ENCODE peak calls at places on chromosome 5, in five cellular contexts. M is lung, C is uterus, Y is hepatocyte, A is IMR-90. P is an unnamed sample.
A peak's percentile ranks its signal among the peaks of the same experiment; 100 is the strongest.

GRCh38 chr5:160520609-160521391 is 99.1 kb downstream of the PTTG1 start:
- DNase-seq in Y (no peak), M (no peak), C (no peak), A (no peak), P (no peak)

GRCh38 chr5:171644536-171644935 is 141.1 kb upstream of the SMIM23 start:
- DNase-seq in C (no peak), Y (peak; percentile 30), M (no peak), A (peak; percentile 17), P (no peak)

GRCh38 chr5:126339215-126339805 is 83.9 kb upstream of the GRAMD2B start:
- DNase-seq in M (peak; percentile 60), Y (peak; percentile 85), A (peak; percentile 75), C (peak; percentile 70), P (peak; percentile 30)

GRCh38 chr5:143309661-143310431 is 93.6 kb downstream of the NR3C1 start:
- DNase-seq in C (no peak), A (peak; percentile 77), Y (no peak), M (no peak), P (no peak)

GRCh38 chr5:68555891-68556689 is 340.5 kb downstream of the PIK3R1 start:
- DNase-seq in A (no peak), Y (no peak), M (no peak), C (no peak), P (no peak)

GRCh38 chr5:174825587-174825986 is 101.2 kb downstream of the MSX2 start:
- DNase-seq in C (no peak), A (peak; percentile 11), Y (no peak), M (no peak), P (no peak)

GRCh38 chr5:160547872-160548271 is 126.2 kb downstream of the PTTG1 start:
- DNase-seq in C (no peak), Y (no peak), A (no peak), M (no peak), P (no peak)

GRCh38 chr5:16489322-16489791 is 23.8 kb upstream of the ZNF622 start:
- DNase-seq in M (no peak), C (no peak), A (peak; percentile 64), Y (peak; percentile 70), P (peak; percentile 18)

GRCh38 chr5:124952079-124952478 is 205.6 kb upstream of the ZNF608 start:
- DNase-seq in A (peak; percentile 38), M (no peak), Y (no peak), C (no peak), P (no peak)

GRCh38 chr5:175325681-175326080 is 118.3 kb downstream of the DRD1 start:
- DNase-seq in M (no peak), A (peak; percentile 65), C (no peak), Y (no peak), P (peak; percentile 20)

GRCh38 chr5:157494178-157494830 is 34.3 kb downstream of the NIPAL4 start:
- DNase-seq in M (no peak), A (no peak), C (no peak), Y (no peak), P (no peak)

GRCh38 chr5:168291281-168291960 is at the start of gene WWC1:
- DNase-seq in C (no peak), Y (peak; percentile 94), A (peak; percentile 26), M (peak; percentile 86), P (no peak)

GRCh38 chr5:3597002-3597726 is 1.5 kb downstream of the IRX1 start:
- DNase-seq in M (no peak), C (no peak), A (no peak), Y (no peak), P (no peak)

GRCh38 chr5:77852068-77852513 is 76.0 kb upstream of the TBCA start:
- DNase-seq in M (no peak), A (no peak), Y (no peak), C (no peak), P (no peak)

DNA sequence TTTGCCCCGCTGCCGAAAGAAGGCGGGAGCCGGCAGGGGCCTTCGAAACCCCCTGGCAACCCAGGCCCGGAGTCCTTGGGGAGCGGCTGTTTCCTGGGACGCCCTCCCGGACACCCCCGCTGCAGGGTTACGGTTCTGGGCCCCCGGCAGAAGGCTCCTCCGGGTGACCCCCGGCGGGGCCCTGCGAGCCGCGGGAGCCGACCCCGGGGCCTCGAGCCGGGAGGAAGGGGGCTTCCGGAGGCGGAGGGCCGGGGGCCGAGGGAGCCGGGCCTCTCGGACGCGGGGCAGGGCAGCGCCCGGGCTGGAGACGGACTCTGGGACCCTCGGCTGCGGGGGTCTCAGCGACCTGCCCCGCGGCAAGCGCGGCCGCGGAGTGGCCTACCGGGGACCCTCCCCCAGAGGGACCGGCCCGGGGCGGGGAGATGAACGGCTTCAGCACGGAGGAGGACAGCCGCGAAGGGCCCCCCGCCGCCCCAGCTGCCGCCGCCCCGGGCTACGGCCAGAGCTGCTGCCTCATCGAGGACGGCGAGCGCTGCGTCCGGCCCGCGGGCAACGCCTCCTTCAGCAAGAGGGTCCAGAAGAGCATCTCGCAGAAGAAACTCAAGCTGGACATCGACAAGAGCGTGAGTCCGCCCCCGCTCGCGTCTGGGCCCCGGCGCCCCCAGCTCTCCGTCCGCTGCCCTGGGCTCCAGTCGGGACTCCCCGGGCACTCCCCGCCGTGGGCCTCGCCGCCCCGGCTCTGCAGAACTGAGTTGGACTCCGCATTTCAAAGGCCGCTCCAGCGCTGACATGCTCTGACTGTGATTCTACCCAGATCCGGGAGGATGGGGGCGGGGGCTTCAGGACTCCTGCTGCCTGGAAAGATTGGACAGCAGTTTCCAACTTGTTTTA is 631 bp downstream of the SAP30L start:
- DNase-seq in Y (peak; percentile 85), A (peak; percentile 66), C (peak; percentile 48), M (peak; percentile 52), P (no peak)
- H3K27ac ChIP-seq in Y (peak overlapping the region; percentile 80), A (peak overlapping the region; percentile 26), C (peak overlapping the region; percentile 83), M (peak overlapping the region; percentile 95), P (peak overlapping the region; percentile 31)

DNA sequence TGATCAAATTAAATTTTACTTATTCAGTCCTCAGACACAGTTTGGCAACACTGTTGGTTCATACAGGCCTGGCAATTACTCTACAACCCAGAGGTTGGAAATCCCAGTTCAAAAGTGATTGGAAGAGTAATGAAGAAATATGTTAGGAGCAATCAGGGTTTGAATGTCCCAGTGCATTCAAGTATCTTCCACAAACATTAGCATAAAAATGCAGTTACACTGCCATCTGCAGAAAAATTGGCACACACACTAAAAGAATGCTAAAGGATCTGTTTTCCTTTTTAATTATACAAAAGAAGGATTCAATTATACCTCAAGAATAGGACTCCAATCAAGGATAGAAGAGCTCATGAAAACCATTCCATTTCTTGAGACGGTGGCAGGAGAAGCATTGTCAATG is 130.2 kb downstream of the DNAH5 start:
- DNase-seq in Y (no peak), C (no peak), A (peak; percentile 20), M (no peak), P (no peak)
- TF ChIP-seq CTCF in Y (peak; percentile 27), C (no peak), A (peak; percentile 47), M (no peak), P (peak; percentile 34)

GRCh38 chr5:140875085-140876065 is at the start of gene PCDHA12:
- DNase-seq in A (no peak), C (no peak), Y (peak; percentile 80), M (no peak), P (no peak)
- H3K4me3 ChIP-seq in A (no peak within 1 kb of the TSS), C (no peak within 1 kb of the TSS), Y (peak within 1 kb of the TSS; percentile 63), M (no peak within 1 kb of the TSS), P (no peak within 1 kb of the TSS)

GRCh38 chr5:1131191-1131621 is 19.3 kb upstream of the SLC12A7 start:
- DNase-seq in A (no peak), Y (no peak), M (no peak), C (no peak), P (no peak)
- H3K27ac ChIP-seq in A (no peak overlapping the region), Y (peak overlapping the region; percentile 67), M (no peak overlapping the region), C (no peak overlapping the region), P (no peak overlapping the region)

DNA sequence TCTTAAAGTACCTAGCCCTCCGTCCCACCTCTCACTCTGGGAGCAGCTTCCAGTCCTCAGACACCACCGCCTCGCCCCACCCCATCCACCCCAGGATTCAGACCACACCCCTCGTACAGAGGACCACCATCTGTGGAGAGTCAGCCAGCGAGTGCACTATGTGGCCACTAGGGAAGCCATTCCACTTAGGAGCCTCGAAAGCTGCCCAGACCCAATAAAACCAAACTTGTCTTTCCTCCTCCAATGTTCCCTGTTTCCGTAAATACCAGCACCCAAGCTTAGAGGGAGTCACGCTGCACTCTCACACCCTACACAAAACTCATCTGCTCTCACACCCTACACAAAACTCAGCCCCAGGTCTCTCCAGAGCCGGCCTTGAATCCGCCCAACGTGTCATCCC is 1.9 kb downstream of the GCNT4 start:
- DNase-seq in C (no peak), Y (peak; percentile 35), M (no peak), A (no peak), P (no peak)
- TF ChIP-seq CTCF in C (no peak), Y (peak; percentile 18), M (no peak), A (peak; percentile 34), P (peak; percentile 31)

GRCh38 chr5:177405312-177405711 is 4.1 kb downstream of the F12 start:
- DNase-seq in A (no peak), C (no peak), M (no peak), Y (no peak), P (no peak)

GRCh38 chr5:177404641-177405134 is 4.2 kb upstream of the PFN3 start:
- DNase-seq in Y (no peak), C (no peak), A (no peak), M (no peak), P (no peak)

GRCh38 chr5:177402271-177403043 is 2.0 kb upstream of the PFN3 start:
- DNase-seq in M (peak; percentile 72), Y (peak; percentile 89), C (no peak), A (peak; percentile 54), P (no peak)

GRCh38 chr5:177403194-177403825 is 2.8 kb upstream of the PFN3 start:
- DNase-seq in A (peak; percentile 12), C (no peak), Y (peak; percentile 43), M (no peak), P (no peak)

GRCh38 chr5:177403826-177404640 is 3.6 kb upstream of the PFN3 start:
- DNase-seq in C (peak; percentile 80), A (peak; percentile 75), Y (peak; percentile 93), M (peak; percentile 86), P (peak; percentile 49)
- H3K4me3 ChIP-seq in C (peak overlapping the region; percentile 38), A (peak overlapping the region; percentile 57), Y (peak overlapping the region; percentile 66), M (peak overlapping the region; percentile 26), P (peak overlapping the region; percentile 69)

DNA sequence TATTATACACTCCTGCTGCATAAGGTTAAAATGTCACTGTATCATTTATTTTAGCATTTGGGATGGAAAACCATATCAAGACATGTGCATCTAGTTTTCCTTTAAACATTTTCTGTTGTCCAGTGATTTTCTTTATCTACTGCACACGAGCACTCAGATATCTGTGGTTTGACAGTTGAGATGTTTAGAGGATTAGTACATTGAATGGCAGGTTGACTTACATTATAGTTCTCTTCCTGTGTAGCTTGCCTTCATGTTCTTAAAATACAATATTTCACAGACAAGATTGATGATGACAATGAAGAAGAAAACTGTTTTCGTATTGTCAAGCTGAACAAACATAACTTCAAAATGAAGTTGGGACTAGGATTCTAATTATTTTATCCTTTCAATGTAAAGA is 2378.4 kb upstream of the WWC1 start:
- DNase-seq in C (no peak), Y (no peak), M (no peak), A (no peak), P (no peak)
- H3K27ac ChIP-seq in C (no peak overlapping the region), Y (no peak overlapping the region), M (no peak overlapping the region), A (no peak overlapping the region), P (no peak overlapping the region)